ENCODE peak calls at places on chromosomes 4 and X, in five cellular contexts. One of them, this sample, is unnamed.

GRCh38 chr4:110681381-110681780 is 58.5 kb upstream of the PITX2 start:
- DNase-seq in AG08396: no peak
- DNase-seq in MG63: no peak
- DNase-seq in psoas muscle: no peak
- DNase-seq in cardiac muscle cell: peak
- DNase-seq in this sample: no peak

GRCh38 chr4:99723555-99724450 is 66.2 kb upstream of the C4orf54 start:
- DNase-seq in AG08396: peak
- DNase-seq in MG63: peak
- DNase-seq in psoas muscle: peak
- DNase-seq in cardiac muscle cell: peak
- DNase-seq in this sample: no peak

GRCh38 chr4:106809083-106809482 is 227.0 kb downstream of the DKK2 start:
- DNase-seq in AG08396: peak
- DNase-seq in MG63: peak
- DNase-seq in psoas muscle: no peak
- DNase-seq in cardiac muscle cell: peak
- DNase-seq in this sample: peak

GRCh38 chrX:72382199-72382590 is 76.5 kb upstream of the CITED1 start:
- DNase-seq in AG08396: no peak
- DNase-seq in MG63: no peak
- DNase-seq in psoas muscle: no peak
- DNase-seq in cardiac muscle cell: peak
- DNase-seq in this sample: no peak

GRCh38 chr4:80471701-80472100 is 136.2 kb downstream of the CFAP299 start:
- DNase-seq in AG08396: peak
- DNase-seq in MG63: peak
- DNase-seq in psoas muscle: no peak
- DNase-seq in cardiac muscle cell: peak
- DNase-seq in this sample: no peak

GRCh38 chr4:87632469-87632868 is 17.6 kb upstream of the DMP1 start:
- DNase-seq in AG08396: no peak
- DNase-seq in MG63: no peak
- DNase-seq in psoas muscle: no peak
- DNase-seq in cardiac muscle cell: peak
- DNase-seq in this sample: no peak

GRCh38 chr4:80335554-80336358 is at the start of gene CFAP299:
- DNase-seq in AG08396: peak
- DNase-seq in MG63: peak
- DNase-seq in psoas muscle: peak
- DNase-seq in cardiac muscle cell: peak
- DNase-seq in this sample: peak

GRCh38 chr4:3342182-3342854 is 49.5 kb downstream of the RGS12 start:
- DNase-seq in AG08396: peak
- DNase-seq in MG63: peak
- DNase-seq in psoas muscle: no peak
- DNase-seq in cardiac muscle cell: peak
- DNase-seq in this sample: no peak

GRCh38 chrX:42976729-42977366 is 198.9 kb upstream of the PPP1R2C start:
- DNase-seq in AG08396: no peak
- DNase-seq in MG63: no peak
- DNase-seq in psoas muscle: no peak
- DNase-seq in cardiac muscle cell: no peak
- DNase-seq in this sample: peak

GRCh38 chrX:140710710-140711109 is 1.2 kb downstream of the LINC00632 start:
- DNase-seq in AG08396: no peak
- DNase-seq in MG63: no peak
- DNase-seq in psoas muscle: no peak
- DNase-seq in cardiac muscle cell: no peak
- DNase-seq in this sample: no peak

GRCh38 chrX:150774798-150775568 is 81.8 kb downstream of the MTMR1 start:
- DNase-seq in AG08396: no peak
- DNase-seq in MG63: no peak
- DNase-seq in psoas muscle: no peak
- DNase-seq in cardiac muscle cell: no peak
- DNase-seq in this sample: no peak

This sample was measured in WERI-Rb-1.